ENCODE peak calls at places on chromosomes 3 and 15, in five cellular contexts. Q is HepG2, S is NT2/D1, B is H1, U is GM12878. G is an unnamed sample.

GRCh38 chr3:32113981-32114566 is 7.7 kb downstream of the GPD1L start:
- DNase-seq in S (no peak), Q (no peak), B (no peak), U (no peak), G (no peak)

GRCh38 chr3:153087595-153088566 is 74.1 kb upstream of the RAP2B start:
- DNase-seq in U (no peak), S (no peak), B (no peak), Q (no peak), G (no peak)

GRCh38 chr15:57639306-57639705 is 47.6 kb downstream of the MYZAP start:
- DNase-seq in B (no peak), Q (no peak), S (no peak), U (no peak), G (no peak)

GRCh38 chr3:183158552-183159006 is 4.0 kb downstream of the LAMP3 start:
- DNase-seq in S (no peak), Q (no peak), B (no peak), U (peak), G (no peak)

GRCh38 chr3:179268400-179269051 is 17.6 kb upstream of the KCNMB3 start:
- DNase-seq in U (no peak), B (no peak), Q (no peak), S (no peak), G (no peak)

GRCh38 chr3:141949394-141949793 is 73.0 kb downstream of the ATP1B3 start:
- DNase-seq in U (no peak), B (peak), Q (no peak), S (no peak), G (no peak)

GRCh38 chr3:29284578-29284977 is 3.7 kb downstream of the RBMS3 start:
- DNase-seq in Q (no peak), U (no peak), B (no peak), S (no peak), G (no peak)

GRCh38 chr3:104291878-104292277 is 1074.8 kb upstream of the ALCAM start:
- DNase-seq in S (no peak), U (no peak), B (no peak), Q (no peak), G (no peak)

GRCh38 chr3:139122221-139122581 is 77.5 kb upstream of the PRR23C start:
- DNase-seq in U (no peak), Q (no peak), B (peak), S (no peak), G (no peak)

GRCh38 chr15:25391971-25392733 is 46.7 kb downstream of the UBE3A start:
- DNase-seq in U (no peak), B (no peak), S (no peak), Q (no peak), G (no peak)

GRCh38 chr15:36977620-36978610 is 122.4 kb downstream of the MEIS2 start:
- DNase-seq in Q (peak), S (no peak), B (no peak), U (no peak), G (no peak)

GRCh38 chr3:139159356-139159755 is 114.7 kb upstream of the PRR23C start:
- DNase-seq in S (no peak), U (no peak), B (no peak), Q (no peak), G (no peak)

GRCh38 chr15:90862964-90863721 is 5.2 kb upstream of the FURIN start:
- DNase-seq in U (no peak), B (no peak), S (no peak), Q (no peak), G (no peak)

GRCh38 chr3:61578667-61579367 is 17.4 kb downstream of the PTPRG start:
- DNase-seq in U (no peak), S (no peak), Q (no peak), B (no peak), G (no peak)

GRCh38 chr3:195401959-195402358 is 40.9 kb downstream of the ACAP2 start:
- DNase-seq in Q (no peak), B (no peak), S (no peak), U (no peak), G (no peak)

GRCh38 chr3:194938845-194939531 is 253.3 kb downstream of the FAM43A start:
- DNase-seq in Q (no peak), B (peak), S (no peak), U (no peak), G (no peak)

GRCh38 chr15:95086543-95087252 is 855.3 kb downstream of the MCTP2 start:
- DNase-seq in B (no peak), S (no peak), Q (no peak), U (no peak), G (no peak)

GRCh38 chr3:101964861-101965260 is 115.5 kb downstream of the NFKBIZ start:
- DNase-seq in S (no peak), U (no peak), Q (no peak), B (no peak), G (no peak)

GRCh38 chr3:140834266-140835037 is 107.2 kb upstream of the SLC25A36 start:
- DNase-seq in S (peak), U (no peak), B (no peak), Q (no peak), G (no peak)

GRCh38 chr15:88106063-88106462 is 150.5 kb downstream of the NTRK3 start:
- DNase-seq in S (no peak), U (no peak), Q (no peak), B (no peak), G (no peak)

GRCh38 chr3:140505876-140506275 is 172.0 kb upstream of the TRIM42 start:
- DNase-seq in Q (no peak), S (no peak), B (no peak), U (no peak), G (no peak)

GRCh38 chr3:180912304-180913226 is at the start of gene FXR1:
- DNase-seq in S (peak), U (peak), Q (peak), B (peak), G (peak)

GRCh38 chr3:45078910-45079522 is 52.9 kb downstream of the CLEC3B start:
- DNase-seq in B (no peak), Q (no peak), S (no peak), U (no peak), G (no peak)

GRCh38 chr3:67083277-67083676 is 85.2 kb downstream of the KBTBD8 start:
- DNase-seq in U (peak), B (no peak), Q (no peak), S (no peak), G (no peak)

GRCh38 chr3:184565421-184566211 is 4.0 kb downstream of the EPHB3 start:
- DNase-seq in Q (no peak), U (no peak), S (no peak), B (no peak), G (no peak)

GRCh38 chr3:184977796-184978195 is 165.8 kb downstream of the VPS8 start:
- DNase-seq in U (no peak), S (no peak), Q (no peak), B (no peak), G (no peak)

GRCh38 chr3:170599083-170599482 is 13.2 kb upstream of the SLC7A14 start:
- DNase-seq in B (no peak), S (no peak), U (no peak), Q (no peak), G (no peak)
- TF ChIP-seq SUZ12 in B (no peak), S (no peak), U (no peak), Q (no peak), G (no peak)

DNA sequence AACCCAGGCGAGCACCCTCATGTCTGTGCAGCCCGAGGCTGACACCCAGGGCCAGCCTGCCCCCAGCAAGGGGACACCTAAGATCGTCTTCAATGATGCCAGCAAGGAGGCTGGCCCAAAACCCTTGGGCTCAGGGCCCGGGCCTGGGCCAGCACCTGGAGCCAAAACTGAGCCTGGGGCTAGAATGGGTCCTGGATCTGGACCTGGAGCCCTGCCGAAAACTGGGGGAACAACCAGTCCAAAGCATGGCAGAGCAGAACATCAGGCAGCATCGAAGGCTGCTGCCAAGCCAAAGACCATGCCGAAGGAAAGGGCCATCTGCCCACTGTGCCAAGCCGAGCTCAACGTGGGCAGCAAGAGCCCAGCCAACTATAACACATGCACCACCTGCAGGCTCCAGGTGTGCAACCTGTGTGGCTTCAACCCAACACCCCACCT is 31.4 kb upstream of the APEH start:
- DNase-seq in U (no peak), Q (no peak), S (no peak), B (no peak), G (no peak)
- TF ChIP-seq SUZ12 in U (no peak), Q (no peak), S (no peak), B (no peak), G (no peak)

GRCh38 chr15:58755350-58755749 is 5.8 kb upstream of the ADAM10 start:
- DNase-seq in U (no peak), Q (no peak), S (no peak), B (no peak), G (no peak)
- TF ChIP-seq SUZ12 in U (no peak), Q (no peak), S (no peak), B (no peak), G (no peak)

GRCh38 chr3:148975277-148975676 is 16.1 kb upstream of the GYG1 start:
- DNase-seq in U (no peak), S (no peak), B (no peak), Q (no peak), G (no peak)
- TF ChIP-seq SUZ12 in U (no peak), S (no peak), B (no peak), Q (no peak), G (no peak)